ENCODE peak calls at places on chromosomes 3 and 15, in seven cellular contexts. U is hepatocyte, R is GM23248, E is PC-3, P is GM23338, L is HCT116, I is PC-9. C is an unnamed sample. For H3K9me2, the result is how much of the 10 kb centered on the place peaks cover.

GRCh38 chr3:169324454-169324789 is 339.1 kb downstream of the MECOM start:
- DNase-seq in I (no peak), L (no peak), R (peak), E (no peak), U (no peak), P (no peak), C (no peak)

GRCh38 chr15:34335176-34335575 is 2.4 kb downstream of the SLC12A6 start:
- DNase-seq in I (no peak), E (peak), P (no peak), U (no peak), R (peak), L (no peak), C (no peak)

GRCh38 chr3:141181191-141181590 is 50.4 kb upstream of the PXYLP1 start:
- DNase-seq in I (no peak), P (no peak), E (no peak), L (no peak), R (no peak), U (no peak), C (no peak)

GRCh38 chr3:141442421-141442820 is 44.4 kb upstream of the RASA2 start:
- DNase-seq in E (no peak), P (no peak), U (no peak), R (no peak), I (no peak), L (no peak), C (no peak)

GRCh38 chr15:70535955-70536338 is 227.4 kb downstream of the UACA start:
- DNase-seq in E (no peak), L (no peak), P (no peak), I (no peak), U (no peak), R (no peak), C (no peak)

GRCh38 chr15:101618861-101619614 is 33.1 kb downstream of the TM2D3 start:
- DNase-seq in R (no peak), L (no peak), E (no peak), I (no peak), U (no peak), P (no peak), C (no peak)

GRCh38 chr3:18670755-18671154 is 245.6 kb upstream of the SATB1 start:
- DNase-seq in L (no peak), I (no peak), R (no peak), E (no peak), P (no peak), U (no peak), C (no peak)

GRCh38 chr15:72784233-72784876 is 797 bp upstream of the ADPGK start:
- DNase-seq in E (peak), P (peak), I (peak), L (peak), U (peak), R (peak), C (peak)

GRCh38 chr3:69120879-69121464 is 1.4 kb downstream of the LMOD3 start:
- DNase-seq in L (peak), I (peak), P (peak), U (peak), R (peak), E (peak), C (peak)

GRCh38 chr15:26974120-26974780 is 3.3 kb downstream of the GABRG3 start:
- DNase-seq in I (no peak), R (peak), E (peak), P (peak), L (no peak), U (peak), C (peak)

GRCh38 chr3:34178415-34178814 is 380.0 kb downstream of the PDCD6IP start:
- DNase-seq in L (no peak), R (peak), E (no peak), U (no peak), I (no peak), P (no peak), C (no peak)

GRCh38 chr3:130896101-130896500 is 2.2 kb downstream of the ATP2C1 start:
- DNase-seq in U (no peak), I (no peak), P (no peak), R (no peak), L (no peak), E (no peak), C (no peak)

GRCh38 chr3:17231537-17232261 is 346.9 kb downstream of the PLCL2 start:
- DNase-seq in L (no peak), R (no peak), E (no peak), U (peak), I (no peak), P (no peak), C (no peak)

GRCh38 chr3:45644063-45644462 is 45.1 kb upstream of the SACM1L start:
- DNase-seq in L (no peak), P (no peak), E (peak), R (peak), U (no peak), I (peak), C (no peak)

GRCh38 chr3:111173328-111173900 is 101.8 kb downstream of the NECTIN3 start:
- DNase-seq in L (no peak), I (no peak), E (peak), P (peak), U (no peak), R (peak), C (no peak)
- H3K4me3 ChIP-seq in L (no peak), I (no peak), E (no peak), P (no peak), U (no peak), R (no peak), C (no peak)

DNA sequence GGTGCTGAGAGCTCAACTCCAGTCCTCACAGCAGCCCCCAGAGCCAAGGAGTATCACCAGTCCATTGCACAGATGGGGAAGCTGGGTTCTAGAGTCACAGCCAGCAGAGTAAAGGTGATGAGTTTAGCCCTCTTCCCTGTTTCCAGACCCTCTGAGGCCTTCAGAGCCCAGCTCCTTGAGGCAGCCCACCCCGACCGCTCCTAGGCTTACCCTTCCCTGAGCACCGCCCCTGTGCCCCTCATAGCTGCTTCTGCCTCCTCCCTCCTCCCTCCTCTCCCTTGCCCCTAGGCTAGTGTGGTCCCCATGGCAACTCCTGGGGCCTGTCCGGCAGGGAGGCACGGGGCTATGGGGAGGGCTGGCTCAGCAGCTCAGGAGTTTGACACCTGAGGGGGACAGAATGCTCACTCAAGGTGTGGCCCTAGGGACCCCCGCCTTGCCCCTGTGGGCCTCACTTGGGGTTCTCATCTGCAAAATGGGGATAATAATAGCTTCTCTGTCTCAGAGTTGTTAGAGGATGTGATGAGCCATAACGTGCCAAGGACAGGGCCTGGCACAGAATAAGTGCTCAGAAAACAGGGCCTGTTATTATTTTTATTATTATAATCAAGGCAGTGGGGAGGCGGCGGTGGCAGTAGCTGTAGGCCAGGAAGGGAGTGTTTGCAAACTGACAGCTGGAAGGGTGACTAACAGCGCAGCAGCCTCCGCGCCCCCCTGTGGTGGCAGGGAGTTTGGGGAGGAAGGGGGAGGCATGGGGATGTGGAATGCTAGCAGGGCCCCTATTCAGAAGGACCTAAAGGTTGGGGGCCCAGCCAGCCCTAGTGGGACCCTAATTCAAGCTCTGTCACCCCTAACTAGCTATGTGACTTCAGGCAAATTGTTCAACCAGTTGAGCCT is 11.5 kb downstream of the CSK start:
- DNase-seq in L (no peak), P (peak), U (no peak), E (no peak), I (no peak), R (no peak), C (no peak)
- H3K9me2 ChIP-seq in L (under half), P (under half), U (under half), E (under half), I (under half), R (under half), C (under half)

GRCh38 chr15:89363133-89363532 is 28.5 kb upstream of the POLG start:
- DNase-seq in R (no peak), E (no peak), I (no peak), L (no peak), U (no peak), P (no peak), C (no peak)
- TF ChIP-seq EZH2 in R (peak), E (no peak), I (no peak), L (no peak), U (no peak), P (peak), C (no peak)

DNA sequence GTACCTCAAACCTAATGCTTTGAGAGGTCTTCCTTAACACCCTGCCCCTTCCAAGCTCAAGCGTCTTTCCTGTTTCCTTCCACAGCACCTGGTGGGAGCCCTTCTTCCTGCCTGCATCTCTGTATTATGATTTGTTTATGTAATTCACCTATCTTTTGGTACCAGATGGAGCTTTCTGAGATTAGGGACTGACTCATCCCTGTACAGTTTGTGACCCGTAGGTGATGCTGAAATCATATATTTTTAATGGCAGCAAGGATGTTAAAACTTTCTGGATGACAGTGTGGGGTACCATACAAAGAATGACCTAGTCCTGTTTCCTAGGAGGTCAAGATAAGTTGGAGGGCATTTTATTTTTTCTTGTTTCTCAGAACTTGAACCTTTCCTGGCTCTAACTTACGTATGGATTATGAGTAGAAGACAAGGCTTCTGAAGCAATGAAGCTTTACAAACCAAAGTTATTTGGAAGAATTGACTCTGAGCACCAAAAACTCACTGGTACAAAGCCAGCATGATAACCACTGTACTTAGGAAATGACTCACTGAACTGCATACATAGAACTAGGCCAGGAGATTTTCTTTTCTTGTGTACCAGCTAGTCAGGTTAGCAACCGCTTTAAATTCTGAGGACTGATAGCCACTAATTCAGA is 46.6 kb downstream of the HHLA2 start:
- DNase-seq in L (no peak), U (no peak), I (no peak), R (peak), P (no peak), E (peak), C (no peak)
- H3K4me3 ChIP-seq in L (no peak), U (no peak), I (no peak), R (no peak), P (no peak), E (no peak), C (no peak)

DNA sequence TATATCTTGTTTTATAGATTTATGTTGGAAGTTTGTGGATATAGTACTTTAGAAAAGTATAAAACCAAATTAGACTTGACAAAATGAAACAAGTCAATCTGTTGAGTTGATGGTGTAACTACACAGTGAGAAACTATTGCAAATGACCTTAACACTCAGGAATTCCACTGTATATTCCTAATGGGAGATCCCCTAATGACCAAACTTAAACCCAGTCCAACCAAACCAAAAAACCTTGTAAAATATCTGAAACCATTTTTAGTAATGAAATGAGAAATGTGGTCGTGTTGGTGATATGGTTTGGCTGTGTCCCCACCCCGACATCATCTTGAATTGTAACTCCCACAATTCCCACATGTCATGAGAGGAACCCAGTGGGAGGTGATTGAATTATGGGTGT is 31.9 kb upstream of the ATP13A3 start:
- DNase-seq in E (no peak), U (no peak), L (no peak), P (no peak), I (no peak), R (peak), C (no peak)
- H3K9me2 ChIP-seq in E (under half), U (under half), L (under half), P (under half), I (under half), R (under half), C (under half)

GRCh38 chr3:99637381-99638111 is 848 bp upstream of the COL8A1 start:
- DNase-seq in R (peak), E (peak), U (no peak), P (peak), I (peak), L (no peak), C (no peak)
- TF ChIP-seq EZH2 in R (no peak), E (no peak), U (no peak), P (peak), I (no peak), L (no peak), C (no peak)

GRCh38 chr15:77569647-77570186 is 63.0 kb downstream of the LINGO1 start:
- DNase-seq in R (no peak), P (no peak), L (no peak), E (no peak), I (no peak), U (no peak), C (no peak)
- H3K4me3 ChIP-seq in R (no peak), P (no peak), L (no peak), E (no peak), I (no peak), U (no peak), C (no peak)

GRCh38 chr3:197419696-197420095 is 121.3 kb upstream of the DLG1 start:
- DNase-seq in U (no peak), P (no peak), I (no peak), R (no peak), L (no peak), E (no peak), C (no peak)
- H3K9me2 ChIP-seq in U (under half), P (under half), I (under half), R (under half), L (under half), E (under half), C (under half)